ENCODE peak calls at places on chromosomes 11 and 22, in ten cellular contexts. One of them, this sample, is unnamed.

GRCh38 chr11:133052537-133052936 is 479.8 kb downstream of the OPCML start:
- DNase-seq in SJCRH30: no peak
- DNase-seq in transverse colon: no peak
- DNase-seq in fibroblast of lung: no peak
- DNase-seq in kidney epithelial cell: no peak
- DNase-seq in fibroblast of mammary gland: no peak
- DNase-seq in sigmoid colon: no peak
- DNase-seq in cardiac muscle cell: no peak
- DNase-seq in left ventricle myocardium inferior: peak; percentile 28
- DNase-seq in astrocyte of the spinal cord: no peak
- DNase-seq in this sample: no peak

GRCh38 chr11:14369598-14369997 is 10.6 kb upstream of the RRAS2 start:
- DNase-seq in SJCRH30: no peak
- DNase-seq in transverse colon: no peak
- DNase-seq in fibroblast of lung: no peak
- DNase-seq in kidney epithelial cell: no peak
- DNase-seq in fibroblast of mammary gland: no peak
- DNase-seq in sigmoid colon: no peak
- DNase-seq in cardiac muscle cell: no peak
- DNase-seq in left ventricle myocardium inferior: no peak
- DNase-seq in astrocyte of the spinal cord: no peak
- DNase-seq in this sample: no peak

GRCh38 chr11:46374815-46375214 is 6.7 kb upstream of the MDK start:
- DNase-seq in SJCRH30: no peak
- DNase-seq in transverse colon: no peak
- DNase-seq in fibroblast of lung: no peak
- DNase-seq in kidney epithelial cell: no peak
- DNase-seq in fibroblast of mammary gland: no peak
- DNase-seq in sigmoid colon: no peak
- DNase-seq in cardiac muscle cell: no peak
- DNase-seq in left ventricle myocardium inferior: no peak
- DNase-seq in astrocyte of the spinal cord: no peak
- DNase-seq in this sample: no peak

GRCh38 chr11:78958444-78958843 is 383.8 kb upstream of the NARS2 start:
- DNase-seq in SJCRH30: no peak
- DNase-seq in transverse colon: no peak
- DNase-seq in fibroblast of lung: no peak
- DNase-seq in kidney epithelial cell: no peak
- DNase-seq in fibroblast of mammary gland: no peak
- DNase-seq in sigmoid colon: no peak
- DNase-seq in cardiac muscle cell: no peak
- DNase-seq in left ventricle myocardium inferior: no peak
- DNase-seq in astrocyte of the spinal cord: no peak
- DNase-seq in this sample: no peak

GRCh38 chr11:113593698-113594308 is 112.3 kb downstream of the TMPRSS5 start:
- DNase-seq in SJCRH30: no peak
- DNase-seq in transverse colon: no peak
- DNase-seq in fibroblast of lung: peak; percentile 55
- DNase-seq in kidney epithelial cell: no peak
- DNase-seq in fibroblast of mammary gland: no peak
- DNase-seq in sigmoid colon: no peak
- DNase-seq in cardiac muscle cell: no peak
- DNase-seq in left ventricle myocardium inferior: no peak
- DNase-seq in astrocyte of the spinal cord: no peak
- DNase-seq in this sample: no peak

GRCh38 chr11:88338223-88338661 is 706 bp upstream of the CTSC start:
- DNase-seq in SJCRH30: peak; percentile 31
- DNase-seq in transverse colon: peak; percentile 60
- DNase-seq in fibroblast of lung: peak; percentile 74
- DNase-seq in kidney epithelial cell: no peak
- DNase-seq in fibroblast of mammary gland: peak; percentile 84
- DNase-seq in sigmoid colon: peak; percentile 77
- DNase-seq in cardiac muscle cell: peak; percentile 40
- DNase-seq in left ventricle myocardium inferior: peak; percentile 39
- DNase-seq in astrocyte of the spinal cord: peak; percentile 66
- DNase-seq in this sample: no peak

GRCh38 chr22:33921576-33922181 is 1.4 kb upstream of the LARGE1 start:
- DNase-seq in SJCRH30: peak; percentile 86
- DNase-seq in transverse colon: peak; percentile 59
- DNase-seq in fibroblast of lung: peak; percentile 68
- DNase-seq in kidney epithelial cell: no peak
- DNase-seq in fibroblast of mammary gland: peak; percentile 47
- DNase-seq in sigmoid colon: peak; percentile 86
- DNase-seq in cardiac muscle cell: peak; percentile 89
- DNase-seq in left ventricle myocardium inferior: peak; percentile 68
- DNase-seq in astrocyte of the spinal cord: peak; percentile 45
- DNase-seq in this sample: peak; percentile 79

GRCh38 chr11:395866-396265 is 1.9 kb downstream of the PKP3 start:
- DNase-seq in SJCRH30: no peak
- DNase-seq in transverse colon: no peak
- DNase-seq in fibroblast of lung: no peak
- DNase-seq in kidney epithelial cell: no peak
- DNase-seq in fibroblast of mammary gland: no peak
- DNase-seq in sigmoid colon: no peak
- DNase-seq in cardiac muscle cell: no peak
- DNase-seq in left ventricle myocardium inferior: no peak
- DNase-seq in astrocyte of the spinal cord: no peak
- DNase-seq in this sample: no peak

GRCh38 chr11:304915-305833 is 2.4 kb upstream of the IFITM2 start:
- DNase-seq in SJCRH30: peak; percentile 63
- DNase-seq in transverse colon: peak; percentile 75
- DNase-seq in fibroblast of lung: peak; percentile 68
- DNase-seq in kidney epithelial cell: peak; percentile 10
- DNase-seq in fibroblast of mammary gland: peak; percentile 81
- DNase-seq in sigmoid colon: peak; percentile 90
- DNase-seq in cardiac muscle cell: peak; percentile 65
- DNase-seq in left ventricle myocardium inferior: peak; percentile 68
- DNase-seq in astrocyte of the spinal cord: peak; percentile 81
- DNase-seq in this sample: no peak

GRCh38 chr11:13923716-13924650 is 38.5 kb upstream of the SPON1 start:
- DNase-seq in SJCRH30: no peak
- DNase-seq in transverse colon: no peak
- DNase-seq in fibroblast of lung: no peak
- DNase-seq in kidney epithelial cell: peak; percentile 85
- DNase-seq in fibroblast of mammary gland: no peak
- DNase-seq in sigmoid colon: no peak
- DNase-seq in cardiac muscle cell: no peak
- DNase-seq in left ventricle myocardium inferior: no peak
- DNase-seq in astrocyte of the spinal cord: no peak
- DNase-seq in this sample: no peak

GRCh38 chr22:31911565-31912401 is 32.6 kb upstream of the YWHAH start:
- DNase-seq in SJCRH30: peak; percentile 27
- DNase-seq in transverse colon: peak; percentile 60
- DNase-seq in fibroblast of lung: no peak
- DNase-seq in kidney epithelial cell: no peak
- DNase-seq in fibroblast of mammary gland: peak; percentile 7
- DNase-seq in sigmoid colon: no peak
- DNase-seq in cardiac muscle cell: no peak
- DNase-seq in left ventricle myocardium inferior: no peak
- DNase-seq in astrocyte of the spinal cord: no peak
- DNase-seq in this sample: no peak

DNA sequence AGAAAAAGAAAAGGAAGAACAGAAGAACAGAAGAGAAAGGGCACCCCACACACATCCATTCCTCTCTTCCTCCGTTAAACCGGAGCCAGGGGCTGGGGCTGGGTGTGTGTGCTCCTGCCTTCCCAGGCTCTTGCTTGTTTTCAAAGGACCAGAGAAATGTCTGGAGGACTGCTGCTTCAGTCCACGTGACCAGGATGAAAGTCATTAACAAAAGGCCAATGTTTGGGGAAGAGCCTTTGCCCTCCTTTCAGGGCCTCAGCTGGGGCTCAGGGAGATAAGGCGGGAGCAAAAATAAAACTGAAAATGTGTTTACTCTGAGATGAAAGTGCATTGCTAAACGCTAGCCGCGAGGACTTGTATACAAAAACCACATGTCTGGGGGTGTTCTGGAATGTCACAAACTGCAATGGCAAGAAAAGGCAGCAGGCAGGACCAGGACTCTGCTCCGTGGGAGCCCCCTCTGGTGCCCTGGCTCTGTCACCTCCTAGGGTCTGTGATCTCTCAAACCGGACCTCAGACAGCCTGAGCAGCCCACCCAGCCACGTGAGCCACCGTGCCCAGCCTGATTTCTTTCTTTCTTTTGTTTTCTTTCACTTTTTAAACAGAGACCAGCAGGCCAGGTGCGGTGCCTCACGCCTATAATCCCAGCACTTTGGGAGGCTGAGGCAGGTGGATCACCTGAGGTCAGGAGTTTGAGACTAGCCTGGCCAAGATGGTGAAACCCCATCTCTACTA is 31.6 kb upstream of the MYH9 start:
- DNase-seq in SJCRH30: peak; percentile 80
- DNase-seq in transverse colon: peak; percentile 67
- DNase-seq in fibroblast of lung: peak; percentile 45
- DNase-seq in kidney epithelial cell: no peak
- DNase-seq in fibroblast of mammary gland: peak; percentile 84
- DNase-seq in sigmoid colon: peak; percentile 81
- DNase-seq in cardiac muscle cell: peak; percentile 54
- DNase-seq in left ventricle myocardium inferior: peak; percentile 53
- DNase-seq in astrocyte of the spinal cord: peak; percentile 46
- DNase-seq in this sample: no peak
- H3K4me3 ChIP-seq in SJCRH30: peak overlapping the region; percentile 49
- H3K4me3 ChIP-seq in transverse colon: peak overlapping the region; percentile 13
- H3K4me3 ChIP-seq in fibroblast of lung: no peak overlapping the region
- H3K4me3 ChIP-seq in kidney epithelial cell: no peak overlapping the region
- H3K4me3 ChIP-seq in fibroblast of mammary gland: peak overlapping the region; percentile 9
- H3K4me3 ChIP-seq in sigmoid colon: peak overlapping the region; percentile 19
- H3K4me3 ChIP-seq in cardiac muscle cell: no peak overlapping the region
- H3K4me3 ChIP-seq in left ventricle myocardium inferior: peak overlapping the region; percentile 48
- H3K4me3 ChIP-seq in astrocyte of the spinal cord: no peak overlapping the region
- H3K4me3 ChIP-seq in this sample: peak overlapping the region; percentile 18

GRCh38 chr11:124760205-124760652 is 1.9 kb downstream of the ESAM start:
- DNase-seq in SJCRH30: no peak
- DNase-seq in transverse colon: no peak
- DNase-seq in fibroblast of lung: no peak
- DNase-seq in kidney epithelial cell: no peak
- DNase-seq in fibroblast of mammary gland: no peak
- DNase-seq in sigmoid colon: no peak
- DNase-seq in cardiac muscle cell: peak; percentile 51
- DNase-seq in left ventricle myocardium inferior: peak; percentile 54
- DNase-seq in astrocyte of the spinal cord: no peak
- DNase-seq in this sample: no peak

GRCh38 chr11:124759268-124760204 is 2.6 kb downstream of the ESAM start:
- DNase-seq in SJCRH30: no peak
- DNase-seq in transverse colon: no peak
- DNase-seq in fibroblast of lung: no peak
- DNase-seq in kidney epithelial cell: no peak
- DNase-seq in fibroblast of mammary gland: no peak
- DNase-seq in sigmoid colon: no peak
- DNase-seq in cardiac muscle cell: peak; percentile 22
- DNase-seq in left ventricle myocardium inferior: peak; percentile 78
- DNase-seq in astrocyte of the spinal cord: no peak
- DNase-seq in this sample: peak; percentile 75

GRCh38 chr11:124756753-124757227 is 4.7 kb upstream of the VSIG2 start:
- DNase-seq in SJCRH30: no peak
- DNase-seq in transverse colon: no peak
- DNase-seq in fibroblast of lung: no peak
- DNase-seq in kidney epithelial cell: no peak
- DNase-seq in fibroblast of mammary gland: no peak
- DNase-seq in sigmoid colon: no peak
- DNase-seq in cardiac muscle cell: no peak
- DNase-seq in left ventricle myocardium inferior: no peak
- DNase-seq in astrocyte of the spinal cord: no peak
- DNase-seq in this sample: no peak

GRCh38 chr11:124757320-124757719 is 4.8 kb downstream of the ESAM start:
- DNase-seq in SJCRH30: no peak
- DNase-seq in transverse colon: no peak
- DNase-seq in fibroblast of lung: no peak
- DNase-seq in kidney epithelial cell: no peak
- DNase-seq in fibroblast of mammary gland: no peak
- DNase-seq in sigmoid colon: no peak
- DNase-seq in cardiac muscle cell: no peak
- DNase-seq in left ventricle myocardium inferior: no peak
- DNase-seq in astrocyte of the spinal cord: no peak
- DNase-seq in this sample: no peak

GRCh38 chr11:124758355-124759267 is 3.5 kb downstream of the ESAM start:
- DNase-seq in SJCRH30: no peak
- DNase-seq in transverse colon: peak; percentile 91
- DNase-seq in fibroblast of lung: peak; percentile 55
- DNase-seq in kidney epithelial cell: no peak
- DNase-seq in fibroblast of mammary gland: peak; percentile 56
- DNase-seq in sigmoid colon: peak; percentile 82
- DNase-seq in cardiac muscle cell: peak; percentile 91
- DNase-seq in left ventricle myocardium inferior: peak; percentile 78
- DNase-seq in astrocyte of the spinal cord: peak; percentile 59
- DNase-seq in this sample: no peak
- H3K4me3 ChIP-seq in SJCRH30: no peak overlapping the region
- H3K4me3 ChIP-seq in transverse colon: peak overlapping the region; percentile 3
- H3K4me3 ChIP-seq in fibroblast of lung: peak overlapping the region; percentile 50
- H3K4me3 ChIP-seq in kidney epithelial cell: peak overlapping the region; percentile 8
- H3K4me3 ChIP-seq in fibroblast of mammary gland: peak overlapping the region; percentile 37
- H3K4me3 ChIP-seq in sigmoid colon: peak overlapping the region; percentile 41
- H3K4me3 ChIP-seq in cardiac muscle cell: peak overlapping the region; percentile 21
- H3K4me3 ChIP-seq in left ventricle myocardium inferior: peak overlapping the region; percentile 82
- H3K4me3 ChIP-seq in astrocyte of the spinal cord: peak overlapping the region; percentile 30
- H3K4me3 ChIP-seq in this sample: peak overlapping the region; percentile 92

DNA sequence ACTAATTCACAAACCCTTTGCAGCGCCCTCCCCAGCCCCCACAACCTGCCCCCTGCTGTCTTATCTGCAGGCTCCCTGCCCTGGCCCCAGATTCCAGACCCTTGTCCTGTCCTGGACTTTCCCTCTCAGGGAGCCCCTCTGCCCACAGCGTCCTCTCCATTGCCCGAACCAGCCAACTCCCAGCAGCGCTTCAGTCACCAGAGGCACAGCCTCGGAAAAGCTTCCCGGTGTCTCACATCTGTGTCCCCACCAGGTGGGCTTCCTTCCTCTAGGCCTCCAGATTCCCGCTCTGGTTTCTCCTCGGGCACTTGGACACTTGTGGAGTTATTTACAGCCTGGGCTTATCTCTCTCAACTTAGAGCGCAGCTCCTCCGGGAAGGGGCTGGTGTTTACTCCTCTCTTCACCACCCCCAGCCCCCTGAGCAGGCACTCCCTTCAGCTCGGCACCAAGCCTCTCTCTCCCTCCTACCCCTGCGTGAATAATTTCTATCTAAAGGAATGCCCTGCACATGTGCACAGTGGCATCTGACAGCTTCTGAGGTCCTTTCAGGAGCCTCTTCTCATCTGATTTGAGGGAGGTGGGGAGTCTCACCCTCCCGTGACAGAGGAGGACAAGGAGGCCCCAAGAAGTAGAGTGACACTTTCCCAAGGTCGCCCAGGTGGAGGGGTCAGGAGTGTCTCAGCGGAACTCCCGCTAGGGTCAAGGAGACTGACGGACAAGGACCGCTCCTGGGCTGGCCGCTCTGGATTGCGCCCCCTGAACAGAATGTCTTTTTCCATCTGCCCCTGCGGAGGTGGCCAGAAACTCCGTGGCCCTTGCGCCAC is 838 bp downstream of the WNT11 start:
- DNase-seq in SJCRH30: no peak
- DNase-seq in transverse colon: no peak
- DNase-seq in fibroblast of lung: no peak
- DNase-seq in kidney epithelial cell: no peak
- DNase-seq in fibroblast of mammary gland: no peak
- DNase-seq in sigmoid colon: no peak
- DNase-seq in cardiac muscle cell: peak; percentile 69
- DNase-seq in left ventricle myocardium inferior: no peak
- DNase-seq in astrocyte of the spinal cord: no peak
- DNase-seq in this sample: no peak
- H3K4me3 ChIP-seq in SJCRH30: no peak overlapping the region
- H3K4me3 ChIP-seq in transverse colon: no peak overlapping the region
- H3K4me3 ChIP-seq in fibroblast of lung: no peak overlapping the region
- H3K4me3 ChIP-seq in kidney epithelial cell: no peak overlapping the region
- H3K4me3 ChIP-seq in fibroblast of mammary gland: no peak overlapping the region
- H3K4me3 ChIP-seq in sigmoid colon: peak overlapping the region; percentile 40
- H3K4me3 ChIP-seq in cardiac muscle cell: peak overlapping the region; percentile 40
- H3K4me3 ChIP-seq in left ventricle myocardium inferior: peak overlapping the region; percentile 70
- H3K4me3 ChIP-seq in astrocyte of the spinal cord: peak overlapping the region; percentile 22
- H3K4me3 ChIP-seq in this sample: peak overlapping the region; percentile 72

GRCh38 chr22:38866399-38867123 is 5.5 kb downstream of the CBX6 start:
- DNase-seq in SJCRH30: no peak
- DNase-seq in transverse colon: no peak
- DNase-seq in fibroblast of lung: no peak
- DNase-seq in kidney epithelial cell: no peak
- DNase-seq in fibroblast of mammary gland: no peak
- DNase-seq in sigmoid colon: peak; percentile 64
- DNase-seq in cardiac muscle cell: no peak
- DNase-seq in left ventricle myocardium inferior: no peak
- DNase-seq in astrocyte of the spinal cord: no peak
- DNase-seq in this sample: peak; percentile 72
- H3K4me3 ChIP-seq in SJCRH30: no peak overlapping the region
- H3K4me3 ChIP-seq in transverse colon: no peak overlapping the region
- H3K4me3 ChIP-seq in fibroblast of lung: no peak overlapping the region
- H3K4me3 ChIP-seq in kidney epithelial cell: no peak overlapping the region
- H3K4me3 ChIP-seq in fibroblast of mammary gland: no peak overlapping the region
- H3K4me3 ChIP-seq in sigmoid colon: no peak overlapping the region
- H3K4me3 ChIP-seq in cardiac muscle cell: no peak overlapping the region
- H3K4me3 ChIP-seq in left ventricle myocardium inferior: peak overlapping the region; percentile 24
- H3K4me3 ChIP-seq in astrocyte of the spinal cord: no peak overlapping the region
- H3K4me3 ChIP-seq in this sample: peak overlapping the region; percentile 12